ENCODE peak calls at places on chromosomes 3 and 15, in nine cellular contexts. E is stimulated activated CD8-positive, alpha-beta memory T cell treated with anti-CD3 and anti-CD28 coated beads, Interleukin-4, amount 100 ng/mL, for 48 hours; H is effector memory CD8-positive, alpha-beta T cell; V is HFFc6; K is MG63; X is Ammon's horn; F is K562; G is Panc1; Y is cardiac fibroblast. J is an unnamed sample.

GRCh38 chr3:196048922-196049566 is 32.8 kb downstream of the TFRC start:
- DNase-seq in X (no peak), Y (no peak), G (no peak), F (no peak), H (no peak), V (no peak), K (no peak), E (no peak), J (no peak)

GRCh38 chr15:99930696-99931095 is 197.5 kb upstream of the LYSMD4 start:
- DNase-seq in V (no peak), E (no peak), G (no peak), H (no peak), F (no peak), Y (no peak), K (no peak), X (no peak), J (no peak)

GRCh38 chr15:101127503-101128076 is 124.3 kb downstream of the CHSY1 start:
- DNase-seq in K (peak; percentile 99), Y (peak; percentile 97), E (peak; percentile 60), H (peak; percentile 28), V (peak; percentile 82), G (no peak), F (no peak), X (peak; percentile 76), J (peak; percentile 91)

GRCh38 chr15:75149911-75150709 is 51.6 kb upstream of the C15orf39 start:
- DNase-seq in F (no peak), K (peak; percentile 41), V (peak; percentile 96), H (no peak), E (no peak), G (peak; percentile 20), X (no peak), Y (peak; percentile 93), J (no peak)

GRCh38 chr15:58980351-58980939 is 7.0 kb upstream of the RNF111 start:
- DNase-seq in H (no peak), E (no peak), F (no peak), Y (peak; percentile 72), K (no peak), X (peak; percentile 41), V (peak; percentile 11), G (no peak), J (peak; percentile 52)

GRCh38 chr3:125266976-125267375 is 54.4 kb upstream of the SLC12A8 start:
- DNase-seq in K (no peak), F (no peak), Y (no peak), E (no peak), X (peak; percentile 2), V (no peak), H (no peak), G (no peak), J (peak; percentile 82)

GRCh38 chr3:102225407-102226132 is 209.2 kb upstream of the ZPLD1 start:
- DNase-seq in E (no peak), H (no peak), K (no peak), G (no peak), Y (peak; percentile 90), F (no peak), V (peak; percentile 77), X (peak; percentile 75), J (peak; percentile 25)

GRCh38 chr15:69748131-69748530 is 295.5 kb downstream of the RPLP1 start:
- DNase-seq in E (peak; percentile 16), G (no peak), X (peak; percentile 24), V (no peak), F (no peak), K (no peak), H (no peak), Y (no peak), J (no peak)

GRCh38 chr3:3127432-3128010 is 781 bp downstream of the TRNT1 start:
- DNase-seq in E (peak; percentile 57), Y (peak; percentile 15), F (peak; percentile 26), G (no peak), V (no peak), X (no peak), K (no peak), H (peak; percentile 41), J (no peak)

GRCh38 chr15:91290553-91290952 is 190.5 kb downstream of the SV2B start:
- DNase-seq in H (no peak), G (no peak), F (no peak), X (no peak), K (no peak), V (no peak), E (no peak), Y (no peak), J (no peak)

GRCh38 chr3:129121792-129122696 is at the start of gene RAB43:
- DNase-seq in F (peak; percentile 97), E (peak; percentile 95), X (peak; percentile 89), H (peak; percentile 88), K (peak; percentile 80), V (peak; percentile 62), G (no peak), Y (peak; percentile 82), J (peak; percentile 90)

J was measured in cerebellar cortex.